ENCODE peak calls at places on chromosomes 13 and 19, in eight cellular contexts. A, I, Q, H, T, Z, R and C are unnamed samples.

GRCh38 chr13:63198076-63198475 is 1782.4 kb upstream of the PCDH20 start:
- DNase-seq in I (no peak), H (peak; percentile 45), R (no peak), Q (peak; percentile 29), T (no peak), Z (no peak), A (peak; percentile 77), C (no peak)

GRCh38 chr13:98768522-98768921 is 16.1 kb upstream of the SLC15A1 start:
- DNase-seq in T (peak; percentile 2), R (no peak), I (no peak), Q (no peak), A (no peak), H (no peak), Z (no peak), C (no peak)

GRCh38 chr19:41753159-41753558 is 2.2 kb upstream of the CEACAM6 start:
- DNase-seq in I (peak; percentile 69), Z (peak; percentile 50), R (peak; percentile 67), Q (peak; percentile 40), T (peak; percentile 89), H (no peak), A (peak; percentile 87), C (peak; percentile 68)

GRCh38 chr13:27954406-27954851 is 14.7 kb downstream of the CDX2 start:
- DNase-seq in R (peak; percentile 69), T (no peak), Q (peak; percentile 20), Z (peak; percentile 71), A (no peak), I (no peak), H (no peak), C (no peak)

GRCh38 chr13:99356216-99357089 is 49.3 kb upstream of the GPR183 start:
- DNase-seq in H (peak; percentile 87), T (peak; percentile 87), A (peak; percentile 56), R (no peak), I (peak; percentile 38), Z (no peak), Q (peak; percentile 87), C (no peak)

GRCh38 chr13:109212630-109213029 is 573.8 kb downstream of the IRS2 start:
- DNase-seq in Q (no peak), A (no peak), R (no peak), H (no peak), I (no peak), T (no peak), Z (no peak), C (no peak)

GRCh38 chr13:58081301-58081820 is 449.8 kb downstream of the PCDH17 start:
- DNase-seq in I (no peak), R (no peak), Z (no peak), T (no peak), A (no peak), Q (no peak), H (no peak), C (no peak)

GRCh38 chr19:1315470-1316166 is 29.9 kb downstream of the EFNA2 start:
- DNase-seq in H (peak; percentile 25), Q (peak; percentile 64), R (peak; percentile 63), A (peak; percentile 66), T (peak; percentile 68), I (no peak), Z (peak; percentile 77), C (peak; percentile 60)

GRCh38 chr13:79401259-79402071 is 4.6 kb downstream of the RBM26 start:
- DNase-seq in Q (no peak), R (no peak), H (no peak), T (no peak), A (no peak), Z (no peak), I (peak; percentile 55), C (no peak)

GRCh38 chr13:21924958-21925357 is 254.1 kb downstream of the FGF9 start:
- DNase-seq in H (no peak), A (no peak), Z (no peak), I (no peak), Q (no peak), R (no peak), T (no peak), C (no peak)

DNA sequence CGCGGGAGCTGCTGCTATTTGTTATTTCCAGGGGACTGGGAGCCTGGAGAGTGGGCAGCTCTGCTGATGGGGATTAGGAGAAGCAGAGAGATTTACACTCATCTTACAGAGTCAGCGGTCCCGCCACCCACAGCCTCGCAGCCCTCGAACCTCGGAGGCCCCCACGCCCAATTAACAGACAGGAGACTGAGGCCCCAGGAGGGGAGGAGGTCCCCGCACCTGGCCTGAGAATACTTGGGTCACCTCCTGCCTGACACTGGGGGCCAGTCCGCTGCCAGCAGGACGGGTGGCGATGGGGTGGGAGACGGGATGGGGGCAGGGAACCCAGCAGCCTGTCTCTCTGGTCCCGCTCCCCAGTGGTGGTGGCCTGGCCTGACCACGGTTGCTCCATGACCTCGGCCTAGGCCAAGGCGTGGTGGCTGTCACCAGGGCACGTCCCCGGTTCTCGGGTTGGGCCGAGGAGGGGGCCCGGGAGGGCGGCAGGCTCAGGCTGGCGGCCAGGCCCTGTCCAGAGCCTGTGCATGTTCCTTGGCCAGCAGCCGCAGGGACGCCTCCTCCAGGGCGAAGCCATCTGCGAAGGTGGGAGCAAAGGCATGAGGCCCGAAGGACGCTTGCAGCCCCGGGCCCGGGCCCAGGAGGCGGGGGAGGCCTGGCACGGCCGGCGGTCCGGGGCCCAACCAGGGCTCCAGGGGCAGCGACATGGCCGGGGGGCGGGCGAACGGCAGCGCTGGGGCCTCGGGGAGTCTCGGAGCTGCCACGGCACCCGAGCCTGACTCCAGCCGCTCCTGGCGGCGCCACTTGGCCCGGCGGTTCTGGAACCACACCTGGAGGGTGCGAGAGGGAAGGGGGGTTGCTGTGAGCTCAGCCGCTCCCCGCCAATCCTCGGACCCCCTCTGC is 1.6 kb downstream of the RAX2 start:
- DNase-seq in R (no peak), Q (no peak), H (no peak), Z (no peak), T (no peak), A (no peak), I (no peak), C (peak; percentile 9)
- TF ChIP-seq CTCF in R (no peak), Q (no peak), H (no peak), Z (no peak), T (no peak), A (no peak), I (no peak), C (no peak)

DNA sequence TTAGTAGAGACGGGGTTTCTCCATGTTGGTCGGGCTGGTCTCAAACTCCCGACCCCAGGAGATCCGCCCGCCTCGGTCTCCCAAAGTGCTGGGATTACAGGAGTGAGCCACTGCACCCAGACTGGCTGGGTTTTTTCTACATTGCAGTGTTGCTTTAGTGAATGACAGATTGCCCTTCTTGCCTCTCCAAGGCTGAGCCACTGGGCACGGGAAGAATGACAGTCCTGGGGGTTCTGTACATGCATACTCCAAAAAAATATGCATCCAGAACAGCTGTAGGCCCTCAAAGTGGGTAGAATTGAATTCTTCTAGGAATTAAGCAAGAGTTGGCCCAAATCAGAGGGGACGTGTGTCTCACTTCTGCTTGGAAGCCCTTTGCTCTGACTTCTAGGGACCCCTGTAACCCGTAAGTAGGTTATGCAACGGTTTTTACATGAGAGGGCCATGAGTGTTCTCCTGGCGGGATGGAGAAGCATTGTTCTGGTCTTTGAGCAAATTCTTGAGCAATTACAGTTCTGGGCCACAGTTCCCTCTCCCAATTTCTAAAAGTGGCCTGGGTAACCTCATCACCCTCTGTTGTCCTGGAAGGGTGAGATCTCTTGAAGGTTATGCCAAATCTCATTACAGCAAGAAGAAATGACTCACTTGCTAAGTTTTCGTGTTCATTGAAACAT is 3.6 kb downstream of the ACTN4 start:
- DNase-seq in T (no peak), Q (peak; percentile 89), R (no peak), A (no peak), Z (no peak), H (peak; percentile 60), I (no peak), C (peak; percentile 35)
- H3K4me1 ChIP-seq in T (peaks cover 5% of the 10 kb centered on the region), Q (peaks cover 48% of the 10 kb centered on the region), R (no peaks in the 10 kb centered on the region), A (peaks cover 74% of the 10 kb centered on the region), Z (peaks cover 44% of the 10 kb centered on the region), H (peaks cover 38% of the 10 kb centered on the region), I (peaks cover 25% of the 10 kb centered on the region), C (peaks cover 39% of the 10 kb centered on the region)

GRCh38 chr13:102645701-102646100 is 48.9 kb downstream of the TPP2 start:
- DNase-seq in A (no peak), H (no peak), R (no peak), T (no peak), Q (no peak), I (no peak), Z (no peak), C (no peak)

GRCh38 chr13:102642475-102642874 is 45.7 kb downstream of the TPP2 start:
- DNase-seq in Z (no peak), T (no peak), I (no peak), H (no peak), Q (no peak), R (peak; percentile 80), A (peak; percentile 57), C (peak; percentile 75)

GRCh38 chr13:102638741-102639140 is 42.0 kb downstream of the TPP2 start:
- DNase-seq in R (no peak), A (no peak), T (no peak), I (no peak), Z (no peak), Q (no peak), H (no peak), C (no peak)

GRCh38 chr13:102643656-102644055 is 46.9 kb downstream of the TPP2 start:
- DNase-seq in T (no peak), H (peak; percentile 21), I (no peak), Q (no peak), R (no peak), A (no peak), Z (no peak), C (no peak)

DNA sequence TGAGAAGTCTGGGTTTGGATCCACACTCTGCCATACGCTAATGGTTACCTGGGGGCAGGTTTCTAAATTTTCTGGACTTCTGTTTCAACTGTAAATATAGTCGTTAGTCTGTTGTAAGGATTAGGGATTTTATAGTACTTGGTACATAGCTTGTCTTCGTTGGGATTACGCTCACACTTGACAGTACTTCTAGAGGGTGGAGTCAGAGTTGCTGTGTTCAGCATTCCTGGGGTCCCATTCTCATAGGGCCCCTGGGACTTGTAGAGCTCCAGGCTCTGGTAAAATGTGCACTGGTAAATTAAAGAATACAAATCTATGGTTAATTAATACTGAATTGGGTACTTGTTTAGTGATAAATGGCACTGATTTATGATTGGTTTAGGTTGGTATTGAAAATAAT is 45.2 kb downstream of the TPP2 start:
- DNase-seq in Z (no peak), I (no peak), A (no peak), H (no peak), Q (no peak), T (no peak), R (no peak), C (no peak)
- H3K27ac ChIP-seq in Z (no peak overlapping the region), I (no peak overlapping the region), A (no peak overlapping the region), H (no peak overlapping the region), Q (no peak overlapping the region), T (no peak overlapping the region), R (no peak overlapping the region), C (no peak overlapping the region)

GRCh38 chr19:16834747-16835146 is 5.5 kb downstream of the SIN3B start:
- DNase-seq in T (no peak), R (no peak), A (no peak), H (peak; percentile 28), Q (no peak), I (no peak), Z (no peak), C (no peak)

GRCh38 chr19:16836906-16837362 is 7.7 kb downstream of the SIN3B start:
- DNase-seq in T (no peak), A (no peak), H (no peak), Q (no peak), R (no peak), Z (no peak), I (no peak), C (no peak)

GRCh38 chr19:16841391-16841926 is 12.3 kb downstream of the SIN3B start:
- DNase-seq in Q (no peak), I (no peak), A (no peak), Z (no peak), R (no peak), T (no peak), H (no peak), C (no peak)

GRCh38 chr19:16831531-16831930 is 2.3 kb downstream of the SIN3B start:
- DNase-seq in Z (no peak), Q (no peak), I (no peak), R (no peak), T (no peak), H (no peak), A (no peak), C (no peak)

GRCh38 chr19:16836115-16836905 is 7.1 kb downstream of the SIN3B start:
- DNase-seq in I (peak; percentile 45), H (peak; percentile 39), A (peak; percentile 58), Q (peak; percentile 18), Z (peak; percentile 19), T (peak; percentile 70), R (no peak), C (no peak)
- TF ChIP-seq CTCF in I (peak; percentile 32), H (no peak), A (peak; percentile 28), Q (peak; percentile 19), Z (peak; percentile 31), T (no peak), R (no peak), C (no peak)